ENCODE peak calls at places on chromosomes 5 and 9, in nine cellular contexts. One of them, this sample, is unnamed.

GRCh38 chr5:136064510-136064909 is 35.7 kb downstream of the TGFBI start:
- DNase-seq in HFFc6: no peak
- DNase-seq in GDM1: no peak
- DNase-seq in AG08395: no peak
- DNase-seq in uterus: no peak
- DNase-seq in NCI-H460: no peak
- DNase-seq in NCI-H1694: no peak
- DNase-seq in NCI-H748 treated with DMSO at 0.1 percent for 48 hours: no peak
- DNase-seq in foreskin fibroblast: peak
- DNase-seq in this sample: no peak

GRCh38 chr5:14727428-14727865 is 62.9 kb downstream of the OTULIN start:
- DNase-seq in GDM1: peak
- DNase-seq in AG08395: peak
- DNase-seq in foreskin fibroblast: peak
- DNase-seq in uterus: peak
- DNase-seq in NCI-H460: peak
- DNase-seq in HFFc6: peak
- DNase-seq in NCI-H1694: peak
- DNase-seq in NCI-H748 treated with DMSO at 0.1 percent for 48 hours: peak
- DNase-seq in this sample: peak

GRCh38 chr5:37533851-37534250 is 154.7 kb downstream of the WDR70 start:
- DNase-seq in GDM1: no peak
- DNase-seq in NCI-H748 treated with DMSO at 0.1 percent for 48 hours: no peak
- DNase-seq in foreskin fibroblast: peak
- DNase-seq in NCI-H1694: no peak
- DNase-seq in AG08395: no peak
- DNase-seq in NCI-H460: no peak
- DNase-seq in HFFc6: peak
- DNase-seq in uterus: no peak
- DNase-seq in this sample: no peak

GRCh38 chr5:78291687-78292086 is 2.8 kb downstream of the AP3B1 start:
- DNase-seq in foreskin fibroblast: no peak
- DNase-seq in GDM1: no peak
- DNase-seq in NCI-H1694: no peak
- DNase-seq in uterus: no peak
- DNase-seq in NCI-H748 treated with DMSO at 0.1 percent for 48 hours: no peak
- DNase-seq in HFFc6: no peak
- DNase-seq in AG08395: no peak
- DNase-seq in NCI-H460: no peak
- DNase-seq in this sample: no peak

GRCh38 chr9:91905958-91906585 is 44.0 kb downstream of the ROR2 start:
- DNase-seq in NCI-H460: no peak
- DNase-seq in NCI-H1694: no peak
- DNase-seq in uterus: no peak
- DNase-seq in NCI-H748 treated with DMSO at 0.1 percent for 48 hours: no peak
- DNase-seq in HFFc6: no peak
- DNase-seq in AG08395: peak
- DNase-seq in foreskin fibroblast: no peak
- DNase-seq in GDM1: peak
- DNase-seq in this sample: no peak

GRCh38 chr9:104094534-104095020 is 468 bp downstream of the SMC2 start:
- DNase-seq in GDM1: no peak
- DNase-seq in uterus: no peak
- DNase-seq in HFFc6: no peak
- DNase-seq in AG08395: no peak
- DNase-seq in NCI-H460: no peak
- DNase-seq in NCI-H1694: no peak
- DNase-seq in foreskin fibroblast: no peak
- DNase-seq in NCI-H748 treated with DMSO at 0.1 percent for 48 hours: peak
- DNase-seq in this sample: no peak

GRCh38 chr9:83068414-83068813 is 5.5 kb upstream of the RASEF start:
- DNase-seq in HFFc6: no peak
- DNase-seq in NCI-H748 treated with DMSO at 0.1 percent for 48 hours: no peak
- DNase-seq in AG08395: no peak
- DNase-seq in NCI-H460: no peak
- DNase-seq in uterus: no peak
- DNase-seq in GDM1: no peak
- DNase-seq in NCI-H1694: no peak
- DNase-seq in foreskin fibroblast: no peak
- DNase-seq in this sample: no peak

GRCh38 chr9:107180206-107180605 is 102.9 kb upstream of the RAD23B start:
- DNase-seq in GDM1: no peak
- DNase-seq in uterus: no peak
- DNase-seq in AG08395: no peak
- DNase-seq in NCI-H460: no peak
- DNase-seq in foreskin fibroblast: no peak
- DNase-seq in HFFc6: no peak
- DNase-seq in NCI-H748 treated with DMSO at 0.1 percent for 48 hours: no peak
- DNase-seq in NCI-H1694: peak
- DNase-seq in this sample: no peak

GRCh38 chr5:67015577-67016290 is 180.9 kb downstream of the CD180 start:
- DNase-seq in NCI-H460: no peak
- DNase-seq in AG08395: no peak
- DNase-seq in foreskin fibroblast: peak
- DNase-seq in GDM1: no peak
- DNase-seq in NCI-H1694: no peak
- DNase-seq in NCI-H748 treated with DMSO at 0.1 percent for 48 hours: peak
- DNase-seq in uterus: peak
- DNase-seq in HFFc6: peak
- DNase-seq in this sample: no peak

GRCh38 chr9:131676431-131676972 is 63.4 kb downstream of the RAPGEF1 start:
- DNase-seq in uterus: no peak
- DNase-seq in GDM1: no peak
- DNase-seq in NCI-H1694: no peak
- DNase-seq in foreskin fibroblast: peak
- DNase-seq in NCI-H748 treated with DMSO at 0.1 percent for 48 hours: no peak
- DNase-seq in HFFc6: no peak
- DNase-seq in AG08395: no peak
- DNase-seq in NCI-H460: no peak
- DNase-seq in this sample: no peak

GRCh38 chr9:75360258-75360657 is 271.9 kb downstream of the OSTF1 start:
- DNase-seq in NCI-H748 treated with DMSO at 0.1 percent for 48 hours: no peak
- DNase-seq in HFFc6: no peak
- DNase-seq in NCI-H460: no peak
- DNase-seq in NCI-H1694: no peak
- DNase-seq in uterus: no peak
- DNase-seq in foreskin fibroblast: no peak
- DNase-seq in GDM1: no peak
- DNase-seq in AG08395: no peak
- DNase-seq in this sample: no peak

GRCh38 chr5:10699987-10700386 is 61.0 kb downstream of the DAP start:
- DNase-seq in uterus: no peak
- DNase-seq in NCI-H748 treated with DMSO at 0.1 percent for 48 hours: no peak
- DNase-seq in NCI-H1694: no peak
- DNase-seq in NCI-H460: no peak
- DNase-seq in AG08395: no peak
- DNase-seq in HFFc6: no peak
- DNase-seq in GDM1: no peak
- DNase-seq in foreskin fibroblast: no peak
- DNase-seq in this sample: no peak

GRCh38 chr9:135513351-135513846 is 7.8 kb upstream of the LCN1 start:
- DNase-seq in GDM1: no peak
- DNase-seq in foreskin fibroblast: no peak
- DNase-seq in NCI-H748 treated with DMSO at 0.1 percent for 48 hours: no peak
- DNase-seq in HFFc6: no peak
- DNase-seq in NCI-H1694: no peak
- DNase-seq in uterus: no peak
- DNase-seq in NCI-H460: no peak
- DNase-seq in AG08395: no peak
- DNase-seq in this sample: peak

GRCh38 chr9:137540536-137540935 is 9.7 kb downstream of the PNPLA7 start:
- DNase-seq in HFFc6: no peak
- DNase-seq in foreskin fibroblast: no peak
- DNase-seq in AG08395: no peak
- DNase-seq in GDM1: no peak
- DNase-seq in NCI-H748 treated with DMSO at 0.1 percent for 48 hours: no peak
- DNase-seq in NCI-H1694: no peak
- DNase-seq in uterus: no peak
- DNase-seq in NCI-H460: no peak
- DNase-seq in this sample: no peak

This sample was measured in sciatic nerve.